ENCODE peak calls at places on chromosomes 6 and 20, in four cellular contexts. One of them, this sample, is unnamed.

GRCh38 chr6:113317870-113318269 is 539.3 kb upstream of the MARCKS start:
- DNase-seq in brain microvascular endothelial cell: no peak
- DNase-seq in dorsolateral prefrontal cortex: no peak
- DNase-seq in endothelial cell of umbilical vein: no peak
- DNase-seq in this sample: no peak

GRCh38 chr6:132937466-132937906 is 123.1 kb downstream of the RPS12 start:
- DNase-seq in brain microvascular endothelial cell: peak; percentile 42
- DNase-seq in endothelial cell of umbilical vein: peak; percentile 56
- DNase-seq in dorsolateral prefrontal cortex: no peak
- DNase-seq in this sample: no peak

GRCh38 chr6:23533954-23534725 is 591.9 kb upstream of the NRSN1 start:
- DNase-seq in dorsolateral prefrontal cortex: no peak
- DNase-seq in endothelial cell of umbilical vein: no peak
- DNase-seq in brain microvascular endothelial cell: no peak
- DNase-seq in this sample: no peak

GRCh38 chr6:152625213-152625612 is 11.9 kb downstream of the SYNE1 start:
- DNase-seq in dorsolateral prefrontal cortex: no peak
- DNase-seq in endothelial cell of umbilical vein: no peak
- DNase-seq in brain microvascular endothelial cell: no peak
- DNase-seq in this sample: no peak

GRCh38 chr6:70459235-70459634 is 45.9 kb downstream of the FAM135A start:
- DNase-seq in endothelial cell of umbilical vein: no peak
- DNase-seq in brain microvascular endothelial cell: no peak
- DNase-seq in dorsolateral prefrontal cortex: no peak
- DNase-seq in this sample: no peak

GRCh38 chr20:36491901-36492617 is 49.3 kb upstream of the MYL9 start:
- DNase-seq in endothelial cell of umbilical vein: peak; percentile 39
- DNase-seq in dorsolateral prefrontal cortex: no peak
- DNase-seq in brain microvascular endothelial cell: no peak
- DNase-seq in this sample: no peak

GRCh38 chr6:105226598-105227291 is 46.9 kb upstream of the POPDC3 start:
- DNase-seq in brain microvascular endothelial cell: no peak
- DNase-seq in dorsolateral prefrontal cortex: no peak
- DNase-seq in endothelial cell of umbilical vein: peak; percentile 87
- DNase-seq in this sample: no peak

GRCh38 chr6:50093116-50093937 is 43.6 kb upstream of the DEFB112 start:
- DNase-seq in endothelial cell of umbilical vein: no peak
- DNase-seq in dorsolateral prefrontal cortex: no peak
- DNase-seq in brain microvascular endothelial cell: no peak
- DNase-seq in this sample: no peak

GRCh38 chr6:107244082-107244741 is 128.9 kb upstream of the BEND3 start:
- DNase-seq in dorsolateral prefrontal cortex: no peak
- DNase-seq in endothelial cell of umbilical vein: no peak
- DNase-seq in brain microvascular endothelial cell: no peak
- DNase-seq in this sample: no peak

GRCh38 chr6:47278545-47278944 is 31.2 kb downstream of the TNFRSF21 start:
- DNase-seq in dorsolateral prefrontal cortex: no peak
- DNase-seq in endothelial cell of umbilical vein: no peak
- DNase-seq in brain microvascular endothelial cell: no peak
- DNase-seq in this sample: no peak

GRCh38 chr6:118815495-118815894 is 78.5 kb upstream of the ASF1A start:
- DNase-seq in endothelial cell of umbilical vein: no peak
- DNase-seq in brain microvascular endothelial cell: peak; percentile 7
- DNase-seq in dorsolateral prefrontal cortex: no peak
- DNase-seq in this sample: no peak

GRCh38 chr6:53961679-53962370 is 149.4 kb upstream of the MLIP start:
- DNase-seq in dorsolateral prefrontal cortex: no peak
- DNase-seq in brain microvascular endothelial cell: peak; percentile 67
- DNase-seq in endothelial cell of umbilical vein: no peak
- DNase-seq in this sample: no peak

GRCh38 chr6:118963003-118963402 is 28.0 kb upstream of the MCM9 start:
- DNase-seq in dorsolateral prefrontal cortex: no peak
- DNase-seq in endothelial cell of umbilical vein: peak; percentile 5
- DNase-seq in brain microvascular endothelial cell: no peak
- DNase-seq in this sample: no peak

GRCh38 chr6:134123666-134124208 is 71.3 kb upstream of the SLC2A12 start:
- DNase-seq in endothelial cell of umbilical vein: peak; percentile 76
- DNase-seq in dorsolateral prefrontal cortex: no peak
- DNase-seq in brain microvascular endothelial cell: peak; percentile 75
- DNase-seq in this sample: no peak

GRCh38 chr20:63140683-63141433 is 75.1 kb downstream of the YTHDF1 start:
- DNase-seq in endothelial cell of umbilical vein: no peak
- DNase-seq in dorsolateral prefrontal cortex: no peak
- DNase-seq in brain microvascular endothelial cell: no peak
- DNase-seq in this sample: no peak

GRCh38 chr20:38601216-38602184 is at the start of gene ARHGAP40:
- DNase-seq in brain microvascular endothelial cell: no peak
- DNase-seq in dorsolateral prefrontal cortex: no peak
- DNase-seq in endothelial cell of umbilical vein: no peak
- DNase-seq in this sample: no peak

DNA sequence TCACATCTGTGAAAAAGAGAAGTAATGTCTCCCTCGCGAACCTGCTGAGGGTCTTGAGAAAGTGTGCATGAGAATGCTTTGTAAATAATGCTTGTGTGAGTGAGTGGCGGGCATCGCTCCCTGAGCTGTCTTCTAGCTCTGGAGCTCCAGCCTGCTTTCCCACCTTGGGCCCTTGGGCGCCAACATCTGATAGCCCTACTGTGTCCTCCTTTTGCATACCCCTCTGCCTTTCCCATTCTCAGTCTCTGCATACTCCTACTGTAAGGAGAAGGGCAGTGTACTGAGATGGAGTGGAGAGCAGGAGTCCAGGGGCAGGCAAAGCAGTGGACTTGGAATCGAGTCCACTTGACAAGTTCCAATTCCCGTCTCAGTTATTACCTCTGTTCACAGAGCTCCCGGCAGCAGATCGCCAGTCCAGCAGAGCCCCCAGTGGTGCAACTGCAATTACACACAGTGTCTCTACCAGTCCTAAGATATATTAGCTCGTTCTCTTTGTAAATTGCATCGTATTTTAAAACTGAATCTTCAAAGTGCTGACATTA is 855 bp upstream of the NCR2 start:
- DNase-seq in dorsolateral prefrontal cortex: no peak
- DNase-seq in brain microvascular endothelial cell: no peak
- DNase-seq in endothelial cell of umbilical vein: no peak
- DNase-seq in this sample: no peak
- TF ChIP-seq CTCF in dorsolateral prefrontal cortex: no peak
- TF ChIP-seq CTCF in brain microvascular endothelial cell: peak; percentile 48
- TF ChIP-seq CTCF in endothelial cell of umbilical vein: no peak
- TF ChIP-seq CTCF in this sample: peak; percentile 31

DNA sequence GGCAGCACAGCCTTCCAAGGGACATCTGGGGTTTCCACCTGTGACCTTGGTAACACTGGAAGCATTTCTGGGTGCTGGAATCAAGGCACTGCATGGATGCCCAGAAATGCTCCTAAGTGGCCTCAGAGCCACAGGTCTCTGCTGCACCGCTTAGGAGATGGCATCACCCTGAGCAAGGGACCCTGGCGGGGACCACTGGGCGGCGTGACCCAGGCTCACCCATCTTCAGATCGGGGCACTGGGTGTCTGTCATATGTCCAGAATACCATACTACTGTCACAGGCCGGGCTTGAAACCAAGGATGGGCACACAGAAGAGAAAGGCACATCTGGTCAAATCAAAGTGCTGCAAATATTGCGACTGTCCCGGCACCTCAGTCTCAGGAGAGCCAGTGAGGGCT is 45.9 kb downstream of the SSR1 start:
- DNase-seq in endothelial cell of umbilical vein: no peak
- DNase-seq in dorsolateral prefrontal cortex: no peak
- DNase-seq in brain microvascular endothelial cell: no peak
- DNase-seq in this sample: no peak
- TF ChIP-seq CTCF in endothelial cell of umbilical vein: no peak
- TF ChIP-seq CTCF in dorsolateral prefrontal cortex: no peak
- TF ChIP-seq CTCF in brain microvascular endothelial cell: no peak
- TF ChIP-seq CTCF in this sample: no peak

GRCh38 chr20:52242237-52243230 is 51.0 kb upstream of the ZFP64 start:
- DNase-seq in endothelial cell of umbilical vein: peak; percentile 22
- DNase-seq in brain microvascular endothelial cell: no peak
- DNase-seq in dorsolateral prefrontal cortex: no peak
- DNase-seq in this sample: peak; percentile 15
- TF ChIP-seq CTCF in endothelial cell of umbilical vein: peak; percentile 19
- TF ChIP-seq CTCF in brain microvascular endothelial cell: peak; percentile 10
- TF ChIP-seq CTCF in dorsolateral prefrontal cortex: peak; percentile 84
- TF ChIP-seq CTCF in this sample: peak; percentile 62

GRCh38 chr6:108260126-108260808 is 573 bp downstream of the SNX3 start:
- DNase-seq in dorsolateral prefrontal cortex: peak; percentile 42
- DNase-seq in endothelial cell of umbilical vein: peak; percentile 59
- DNase-seq in brain microvascular endothelial cell: peak; percentile 16
- DNase-seq in this sample: no peak

GRCh38 chr6:108263371-108263770 is 2.5 kb upstream of the SNX3 start:
- DNase-seq in endothelial cell of umbilical vein: no peak
- DNase-seq in dorsolateral prefrontal cortex: no peak
- DNase-seq in brain microvascular endothelial cell: no peak
- DNase-seq in this sample: no peak

GRCh38 chr6:108260809-108261569 is at the start of gene SNX3:
- DNase-seq in brain microvascular endothelial cell: peak; percentile 91
- DNase-seq in endothelial cell of umbilical vein: peak; percentile 98
- DNase-seq in dorsolateral prefrontal cortex: peak; percentile 90
- DNase-seq in this sample: peak; percentile 98
- TF ChIP-seq CTCF in brain microvascular endothelial cell: peak; percentile 18
- TF ChIP-seq CTCF in endothelial cell of umbilical vein: no peak
- TF ChIP-seq CTCF in dorsolateral prefrontal cortex: peak; percentile 39
- TF ChIP-seq CTCF in this sample: peak; percentile 23